ENCODE peak calls at places on chromosomes 11 and 22, in seven cellular contexts. C, E, H, A, K, Y and O are unnamed samples.

GRCh38 chr22:20970939-20971657 is 4.0 kb downstream of the AIFM3 start:
- DNase-seq in C (no peak), E (no peak), H (no peak), A (no peak), K (no peak), Y (no peak), O (no peak)

GRCh38 chr11:35525501-35526175 is at the start of gene PAMR1:
- DNase-seq in C (peak), E (peak), H (peak), A (peak), K (peak), Y (peak), O (peak)

GRCh38 chr11:83364500-83365059 is 78.4 kb upstream of the CCDC90B start:
- DNase-seq in C (no peak), E (no peak), H (no peak), A (no peak), K (no peak), Y (no peak), O (no peak)

GRCh38 chr11:29184939-29185890 is 831.6 kb downstream of the KCNA4 start:
- DNase-seq in C (peak), E (no peak), H (no peak), A (no peak), K (no peak), Y (no peak), O (peak)

GRCh38 chr11:64150481-64151239 is 15.3 kb downstream of the MACROD1 start:
- DNase-seq in C (no peak), E (no peak), H (no peak), A (peak), K (no peak), Y (no peak), O (no peak)

GRCh38 chr22:24437091-24437490 is 9.7 kb downstream of the ADORA2A start:
- DNase-seq in C (no peak), E (no peak), H (no peak), A (no peak), K (no peak), Y (no peak), O (no peak)

GRCh38 chr11:17845431-17845881 is 110.9 kb downstream of the KCNC1 start:
- DNase-seq in C (peak), E (no peak), H (no peak), A (no peak), K (no peak), Y (no peak), O (peak)

GRCh38 chr11:23112987-23113886 is 253.0 kb upstream of the CCDC179 start:
- DNase-seq in C (peak), E (peak), H (peak), A (peak), K (no peak), Y (no peak), O (peak)

GRCh38 chr11:17197431-17197898 is 10.3 kb downstream of the PIK3C2A start:
- DNase-seq in C (no peak), E (no peak), H (no peak), A (no peak), K (no peak), Y (no peak), O (no peak)

GRCh38 chr11:65305501-65306268 is 9.0 kb upstream of the CDC42EP2 start:
- DNase-seq in C (peak), E (peak), H (no peak), A (peak), K (no peak), Y (no peak), O (peak)

GRCh38 chr22:38862375-38863329 is 9.4 kb downstream of the CBX6 start:
- DNase-seq in C (no peak), E (peak), H (no peak), A (no peak), K (peak), Y (no peak), O (no peak)

GRCh38 chr11:66981976-66982578 is 7.0 kb downstream of the C11orf86 start:
- DNase-seq in C (peak), E (peak), H (no peak), A (peak), K (peak), Y (peak), O (peak)

GRCh38 chr11:125263268-125263790 is 98.8 kb downstream of the PKNOX2 start:
- DNase-seq in C (peak), E (peak), H (no peak), A (peak), K (peak), Y (peak), O (peak)

GRCh38 chr11:50088231-50088630 is 55.6 kb downstream of the OR4C45 start:
- DNase-seq in C (no peak), E (no peak), H (no peak), A (no peak), K (no peak), Y (no peak), O (no peak)

GRCh38 chr22:26606611-26607010 is 11.2 kb downstream of the CRYBB1 start:
- DNase-seq in C (peak), E (no peak), H (no peak), A (no peak), K (no peak), Y (no peak), O (no peak)

GRCh38 chr11:121240650-121241299 is 51.8 kb upstream of the SC5D start:
- DNase-seq in C (no peak), E (no peak), H (no peak), A (no peak), K (no peak), Y (no peak), O (no peak)

GRCh38 chr22:35887296-35887875 is 141.2 kb downstream of the RBFOX2 start:
- DNase-seq in C (no peak), E (no peak), H (no peak), A (no peak), K (no peak), Y (no peak), O (no peak)

GRCh38 chr11:119149371-119150275 is 771 bp downstream of the ABCG4 start:
- DNase-seq in C (no peak), E (no peak), H (no peak), A (no peak), K (no peak), Y (no peak), O (no peak)

GRCh38 chr22:24181996-24182560 is 791 bp downstream of the SUSD2 start:
- DNase-seq in C (no peak), E (no peak), H (no peak), A (no peak), K (peak), Y (no peak), O (no peak)

GRCh38 chr11:69489031-69489745 is 7.7 kb downstream of the LINC01488 start:
- DNase-seq in C (no peak), E (no peak), H (no peak), A (no peak), K (peak), Y (no peak), O (peak)

GRCh38 chr22:21646608-21647590 is 4.8 kb downstream of the SDF2L1 start:
- DNase-seq in C (peak), E (peak), H (peak), A (peak), K (peak), Y (peak), O (peak)

GRCh38 chr11:16606784-16607674 is 131.4 kb upstream of the C11orf58 start:
- DNase-seq in C (peak), E (peak), H (peak), A (peak), K (peak), Y (peak), O (no peak)

GRCh38 chr22:33271390-33272161 is 213.4 kb upstream of the SYN3 start:
- DNase-seq in C (no peak), E (peak), H (peak), A (peak), K (no peak), Y (no peak), O (no peak)

GRCh38 chr22:38761202-38762162 is 5.7 kb upstream of the SUN2 start:
- DNase-seq in C (no peak), E (peak), H (no peak), A (no peak), K (no peak), Y (no peak), O (no peak)

GRCh38 chr22:32579533-32580220 is 105.1 kb downstream of the FBXO7 start:
- DNase-seq in C (peak), E (no peak), H (no peak), A (no peak), K (peak), Y (no peak), O (peak)

GRCh38 chr22:34000879-34001526 is 80.7 kb upstream of the LARGE1 start:
- DNase-seq in C (no peak), E (no peak), H (no peak), A (no peak), K (no peak), Y (no peak), O (no peak)

GRCh38 chr11:76946223-76946622 is 85.5 kb downstream of the ACER3 start:
- DNase-seq in C (no peak), E (no peak), H (no peak), A (no peak), K (no peak), Y (no peak), O (no peak)

GRCh38 chr11:59678118-59678812 is 9.4 kb upstream of the PATL1 start:
- DNase-seq in C (peak), E (no peak), H (no peak), A (no peak), K (no peak), Y (no peak), O (no peak)
- TF ChIP-seq CTCF in C (peak), E (peak), H (no peak), A (no peak), K (no peak), Y (no peak), O (no peak)

DNA sequence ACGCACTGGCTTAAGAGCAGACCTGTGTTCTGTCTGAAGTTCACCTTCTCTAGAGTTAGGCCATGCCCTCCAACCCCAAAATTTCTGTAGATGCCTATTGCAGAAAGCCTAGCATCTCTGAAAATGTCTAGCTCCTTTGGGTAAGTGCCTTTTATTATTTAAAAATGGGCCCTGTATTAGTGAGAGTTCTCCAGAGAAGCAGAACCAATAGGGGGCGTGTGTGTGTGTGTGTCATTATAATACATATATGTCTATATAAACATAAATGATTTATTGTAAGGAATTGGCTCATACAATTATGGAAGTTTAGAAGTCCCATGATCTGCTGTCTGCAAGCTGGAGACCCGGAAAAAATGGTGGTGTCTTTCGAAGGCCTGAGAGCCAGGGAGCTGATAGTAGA is 144.7 kb downstream of the TTC17 start:
- DNase-seq in C (no peak), E (no peak), H (no peak), A (no peak), K (no peak), Y (no peak), O (no peak)
- TF ChIP-seq CTCF in C (peak), E (no peak), H (no peak), A (no peak), K (no peak), Y (no peak), O (peak)

DNA sequence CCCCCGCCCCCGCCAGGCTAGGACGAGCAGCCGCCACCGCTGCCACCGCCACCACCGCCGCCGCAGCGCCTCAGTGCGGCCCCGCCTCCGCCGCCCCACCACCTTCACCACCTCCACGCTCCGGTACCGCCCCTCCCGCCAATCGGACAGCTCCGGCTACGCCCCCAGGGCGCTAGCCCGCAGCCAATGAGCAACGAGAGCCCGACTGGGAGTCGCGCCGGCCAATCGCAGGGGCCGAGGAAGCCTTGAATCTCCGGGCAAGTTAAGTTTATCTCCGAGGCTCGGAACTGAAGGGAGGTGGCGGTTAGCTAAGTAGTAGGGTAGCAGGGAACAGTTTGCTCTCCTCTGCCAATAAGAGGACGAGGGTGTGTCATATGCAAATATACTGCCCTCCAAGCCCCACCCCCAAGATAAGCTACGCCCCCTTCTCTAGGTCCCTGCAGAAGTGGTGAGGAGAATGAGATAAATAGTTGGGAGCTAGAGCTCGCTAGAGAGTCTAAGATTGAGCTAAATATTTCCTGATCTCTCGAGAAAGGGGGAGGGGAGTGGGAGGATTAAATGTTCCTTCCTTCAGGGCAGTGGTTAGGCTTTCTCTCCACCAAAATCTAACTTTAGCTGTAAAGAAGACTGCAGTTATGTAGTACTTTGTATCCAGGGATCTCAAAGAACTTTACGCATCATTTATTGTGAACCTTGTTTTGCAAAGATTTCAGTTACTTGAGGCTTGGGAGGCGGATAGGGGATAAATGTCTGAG is at the start of gene SESN3:
- DNase-seq in C (peak), E (peak), H (peak), A (peak), K (peak), Y (peak), O (peak)
- TF ChIP-seq CTCF in C (no peak), E (no peak), H (no peak), A (no peak), K (no peak), Y (no peak), O (no peak)

GRCh38 chr11:13776134-13776815 is 107.8 kb downstream of the FAR1 start:
- DNase-seq in C (no peak), E (no peak), H (no peak), A (no peak), K (no peak), Y (no peak), O (peak)
- TF ChIP-seq CTCF in C (no peak), E (no peak), H (no peak), A (no peak), K (no peak), Y (no peak), O (peak)

GRCh38 chr11:32006799-32007388 is 84.0 kb upstream of the RCN1 start:
- DNase-seq in C (peak), E (no peak), H (peak), A (no peak), K (no peak), Y (no peak), O (peak)
- TF ChIP-seq CTCF in C (peak), E (no peak), H (peak), A (peak), K (peak), Y (peak), O (peak)

GRCh38 chr22:48505891-48506290 is 1321.8 kb downstream of the BRD1 start:
- DNase-seq in C (no peak), E (no peak), H (no peak), A (no peak), K (no peak), Y (no peak), O (no peak)
- TF ChIP-seq CTCF in C (no peak), E (no peak), H (no peak), A (no peak), K (no peak), Y (no peak), O (no peak)

DNA sequence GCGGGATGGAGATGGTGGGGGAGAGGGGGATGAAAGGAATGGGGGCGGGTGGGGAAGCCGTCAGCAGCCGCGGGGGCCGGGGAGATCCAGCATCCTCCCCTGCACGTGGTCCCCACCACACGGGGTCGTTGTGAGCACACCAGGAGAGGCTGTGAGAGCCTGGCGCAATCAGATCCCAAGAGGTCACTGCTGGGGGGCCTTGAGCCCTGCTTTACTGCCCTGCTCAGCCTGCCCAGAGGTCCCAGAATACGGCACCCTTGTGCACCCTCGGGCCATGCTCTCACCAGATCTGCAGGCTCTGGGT is 7.4 kb downstream of the CABP7 start:
- DNase-seq in C (peak), E (peak), H (peak), A (no peak), K (peak), Y (no peak), O (peak)
- TF ChIP-seq CTCF in C (peak), E (no peak), H (peak), A (peak), K (peak), Y (peak), O (peak)

GRCh38 chr11:8870461-8871282 is 40.3 kb upstream of the AKIP1 start:
- DNase-seq in C (peak), E (peak), H (peak), A (peak), K (peak), Y (peak), O (peak)
- TF ChIP-seq CTCF in C (no peak), E (no peak), H (no peak), A (no peak), K (no peak), Y (no peak), O (no peak)